ENCODE peak calls at places on chromosomes 3 and 15, in ten cellular contexts. M is heart left ventricle, K is aorta, B is left lung, I is right lobe of liver, V is body of pancreas, N is HepG2, Q is mucosa of descending colon, D is pancreas, Y is HCT116. J is an unnamed sample.

GRCh38 chr15:85718271-85718971 is 76.3 kb downstream of the KLHL25 start:
- ATAC-seq in M (no peak), K (no peak), B (no peak), I (no peak), V (no peak), N (no peak), Q (no peak), D (no peak), Y (no peak), J (no peak)

GRCh38 chr15:39251413-39252197 is 329.3 kb upstream of the THBS1 start:
- ATAC-seq in M (no peak), K (no peak), B (peak), I (no peak), V (no peak), N (no peak), Q (no peak), D (no peak), Y (no peak), J (no peak)

GRCh38 chr3:46695962-46696922 is 2.8 kb upstream of the ALS2CL start:
- ATAC-seq in M (peak), K (peak), B (no peak), I (peak), V (no peak), N (no peak), Q (no peak), D (no peak), Y (no peak), J (peak)

GRCh38 chr3:130480736-130481135 is 36.2 kb upstream of the COL6A6 start:
- ATAC-seq in M (no peak), K (peak), B (peak), I (peak), V (peak), N (no peak), Q (peak), D (peak), Y (peak), J (no peak)

GRCh38 chr15:62519900-62520299 is 354.8 kb upstream of the C2CD4B start:
- ATAC-seq in M (no peak), K (no peak), B (no peak), I (no peak), V (no peak), N (no peak), Q (no peak), D (no peak), Y (no peak), J (no peak)

GRCh38 chr3:194387926-194388418 is 11.1 kb downstream of the GP5 start:
- ATAC-seq in M (no peak), K (no peak), B (no peak), I (no peak), V (no peak), N (no peak), Q (no peak), D (no peak), Y (no peak), J (no peak)

GRCh38 chr3:148500791-148501360 is 196.8 kb upstream of the AGTR1 start:
- ATAC-seq in M (no peak), K (no peak), B (no peak), I (no peak), V (no peak), N (no peak), Q (no peak), D (no peak), Y (no peak), J (no peak)

GRCh38 chr15:66630801-66631351 is 65.1 kb upstream of the LCTL start:
- ATAC-seq in M (peak), K (no peak), B (peak), I (peak), V (no peak), N (peak), Q (no peak), D (no peak), Y (no peak), J (no peak)

GRCh38 chr3:132256984-132257383 is 60.2 kb upstream of the ACP3 start:
- ATAC-seq in M (no peak), K (no peak), B (peak), I (peak), V (peak), N (peak), Q (peak), D (peak), Y (peak), J (no peak)

GRCh38 chr15:89377842-89378698 is 43.4 kb upstream of the POLG start:
- ATAC-seq in M (no peak), K (no peak), B (peak), I (peak), V (peak), N (no peak), Q (peak), D (peak), Y (no peak), J (peak)

GRCh38 chr15:81386947-81387346 is 12.9 kb upstream of the TMC3 start:
- ATAC-seq in M (no peak), K (no peak), B (no peak), I (no peak), V (no peak), N (no peak), Q (peak), D (no peak), Y (no peak), J (no peak)

GRCh38 chr3:58585994-58586393 is 8.8 kb upstream of the FAM107A start:
- ATAC-seq in M (no peak), K (no peak), B (no peak), I (no peak), V (no peak), N (no peak), Q (no peak), D (no peak), Y (no peak), J (no peak)

GRCh38 chr15:50627351-50628055 is 59.1 kb downstream of the TRPM7 start:
- ATAC-seq in M (peak), K (no peak), B (no peak), I (no peak), V (no peak), N (no peak), Q (no peak), D (no peak), Y (no peak), J (no peak)

GRCh38 chr3:123281929-123282328 is 80.2 kb downstream of the SEC22A start:
- ATAC-seq in M (no peak), K (no peak), B (no peak), I (no peak), V (no peak), N (no peak), Q (no peak), D (no peak), Y (no peak), J (no peak)

GRCh38 chr3:4550957-4551754 is 58.0 kb downstream of the ITPR1 start:
- ATAC-seq in M (peak), K (no peak), B (no peak), I (no peak), V (peak), N (no peak), Q (peak), D (peak), Y (no peak), J (no peak)

GRCh38 chr3:11662392-11662990 is 18.8 kb upstream of the VGLL4 start:
- ATAC-seq in M (no peak), K (no peak), B (no peak), I (no peak), V (no peak), N (peak), Q (peak), D (peak), Y (peak), J (no peak)

GRCh38 chr3:4583441-4583840 is 90.3 kb downstream of the ITPR1 start:
- ATAC-seq in M (no peak), K (peak), B (peak), I (no peak), V (peak), N (no peak), Q (peak), D (peak), Y (no peak), J (peak)

GRCh38 chr15:95176794-95177577 is 945.6 kb downstream of the MCTP2 start:
- ATAC-seq in M (no peak), K (no peak), B (no peak), I (no peak), V (no peak), N (no peak), Q (no peak), D (no peak), Y (no peak), J (no peak)

GRCh38 chr15:50150349-50150748 is 31.3 kb upstream of the ATP8B4 start:
- ATAC-seq in M (no peak), K (no peak), B (no peak), I (no peak), V (no peak), N (no peak), Q (no peak), D (no peak), Y (no peak), J (no peak)

GRCh38 chr15:68775671-68776476 is 44.8 kb downstream of the ANP32A start:
- ATAC-seq in M (peak), K (peak), B (peak), I (peak), V (peak), N (peak), Q (peak), D (peak), Y (peak), J (peak)

GRCh38 chr3:188627652-188628051 is 473.7 kb downstream of the LPP start:
- ATAC-seq in M (no peak), K (no peak), B (peak), I (no peak), V (no peak), N (no peak), Q (peak), D (no peak), Y (peak), J (no peak)

GRCh38 chr15:94844533-94845390 is 613.4 kb downstream of the MCTP2 start:
- ATAC-seq in M (peak), K (peak), B (peak), I (peak), V (peak), N (peak), Q (peak), D (peak), Y (no peak), J (peak)

GRCh38 chr15:64720188-64720587 is 55.2 kb downstream of the RBPMS2 start:
- ATAC-seq in M (peak), K (no peak), B (no peak), I (peak), V (no peak), N (peak), Q (no peak), D (peak), Y (no peak), J (no peak)

GRCh38 chr15:85597155-85597815 is 197.4 kb downstream of the KLHL25 start:
- ATAC-seq in M (no peak), K (no peak), B (peak), I (no peak), V (no peak), N (no peak), Q (peak), D (no peak), Y (no peak), J (no peak)

GRCh38 chr15:26632500-26632899 is 140.4 kb downstream of the GABRB3 start:
- ATAC-seq in M (no peak), K (no peak), B (peak), I (no peak), V (no peak), N (no peak), Q (no peak), D (peak), Y (no peak), J (no peak)

GRCh38 chr15:60511351-60512157 is 32.6 kb upstream of the ICE2 start:
- ATAC-seq in M (no peak), K (no peak), B (no peak), I (no peak), V (no peak), N (no peak), Q (no peak), D (no peak), Y (no peak), J (no peak)

GRCh38 chr3:53731934-53732624 is 114.1 kb downstream of the CHDH start:
- ATAC-seq in M (no peak), K (no peak), B (no peak), I (no peak), V (no peak), N (no peak), Q (no peak), D (no peak), Y (no peak), J (no peak)

GRCh38 chr3:177487635-177488186 is 290.4 kb upstream of the TBL1XR1 start:
- ATAC-seq in M (no peak), K (no peak), B (no peak), I (no peak), V (peak), N (no peak), Q (no peak), D (peak), Y (no peak), J (no peak)

GRCh38 chr3:57727096-57727495 is 29.0 kb upstream of the SLMAP start:
- ATAC-seq in M (no peak), K (no peak), B (no peak), I (no peak), V (no peak), N (no peak), Q (no peak), D (no peak), Y (no peak), J (no peak)

GRCh38 chr15:78223396-78224023 is 10.9 kb downstream of the ACSBG1 start:
- ATAC-seq in M (peak), K (no peak), B (no peak), I (no peak), V (no peak), N (no peak), Q (no peak), D (no peak), Y (no peak), J (no peak)

GRCh38 chr15:98586066-98586465 is 62.3 kb upstream of the IGF1R start:
- ATAC-seq in M (no peak), K (no peak), B (no peak), I (no peak), V (no peak), N (no peak), Q (no peak), D (no peak), Y (no peak), J (no peak)

GRCh38 chr15:66635006-66635405 is 67.0 kb upstream of the SMAD6 start:
- ATAC-seq in M (no peak), K (no peak), B (no peak), I (no peak), V (no peak), N (no peak), Q (no peak), D (no peak), Y (no peak), J (no peak)

GRCh38 chr3:16687206-16687605 is 82.0 kb upstream of the DAZL start:
- ATAC-seq in M (no peak), K (no peak), B (no peak), I (no peak), V (no peak), N (no peak), Q (no peak), D (no peak), Y (no peak), J (no peak)

GRCh38 chr3:182393151-182393550 is 400.2 kb upstream of the ATP11B start:
- ATAC-seq in M (no peak), K (no peak), B (no peak), I (no peak), V (no peak), N (no peak), Q (no peak), D (no peak), Y (no peak), J (no peak)
- H3K4me3 ChIP-seq in M (no peak), K (no peak), B (no peak), I (no peak), V (no peak), N (no peak), Q (no peak), D (no peak), Y (no peak), J (no peak)

DNA sequence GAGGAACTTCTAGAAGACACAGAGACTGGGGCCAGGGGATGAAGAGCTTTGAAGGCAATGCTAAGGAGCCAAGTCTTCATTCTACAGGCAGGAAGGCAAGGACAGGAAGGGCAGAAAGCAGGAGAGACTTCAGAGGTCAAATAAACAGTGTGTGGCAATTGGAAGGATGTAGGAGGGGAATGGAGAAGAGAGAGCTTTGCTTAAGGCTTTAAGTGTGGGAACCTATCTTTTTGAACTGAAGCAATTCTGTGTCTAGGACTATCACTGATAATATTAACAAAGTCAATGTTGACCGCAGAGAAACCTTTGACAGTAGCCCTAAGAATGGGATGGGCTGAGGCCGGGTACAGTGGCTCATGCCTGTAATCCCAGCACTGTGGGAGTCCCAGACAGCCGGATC is 325.0 kb downstream of the FOXP1 start:
- ATAC-seq in M (no peak), K (no peak), B (peak), I (no peak), V (no peak), N (peak), Q (no peak), D (no peak), Y (no peak), J (no peak)
- H3K4me3 ChIP-seq in M (no peak), K (no peak), B (no peak), I (no peak), V (no peak), N (no peak), Q (no peak), D (no peak), Y (no peak), J (no peak)

DNA sequence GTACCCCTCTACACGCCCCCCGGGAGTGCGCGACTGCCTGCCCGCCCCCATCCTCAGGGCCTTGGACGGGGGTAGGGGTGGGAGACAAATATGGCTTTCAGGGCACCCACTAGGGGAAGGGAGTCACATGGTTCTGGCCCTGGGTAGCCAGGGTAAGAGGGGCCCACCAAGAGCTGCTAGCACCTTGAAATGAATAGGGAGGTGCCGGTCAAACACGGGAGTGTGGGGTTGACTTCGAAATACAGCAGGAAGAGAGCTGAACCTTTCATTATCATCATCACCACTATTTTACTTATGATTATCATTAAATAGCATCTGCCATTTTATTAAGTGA is 489.1 kb downstream of the MAGI1 start:
- ATAC-seq in M (no peak), K (peak), B (no peak), I (peak), V (no peak), N (no peak), Q (no peak), D (peak), Y (no peak), J (peak)
- H3K4me3 ChIP-seq in M (peak), K (peak), B (peak), I (peak), V (no peak), N (peak), Q (no peak), D (no peak), Y (no peak), J (peak)

DNA sequence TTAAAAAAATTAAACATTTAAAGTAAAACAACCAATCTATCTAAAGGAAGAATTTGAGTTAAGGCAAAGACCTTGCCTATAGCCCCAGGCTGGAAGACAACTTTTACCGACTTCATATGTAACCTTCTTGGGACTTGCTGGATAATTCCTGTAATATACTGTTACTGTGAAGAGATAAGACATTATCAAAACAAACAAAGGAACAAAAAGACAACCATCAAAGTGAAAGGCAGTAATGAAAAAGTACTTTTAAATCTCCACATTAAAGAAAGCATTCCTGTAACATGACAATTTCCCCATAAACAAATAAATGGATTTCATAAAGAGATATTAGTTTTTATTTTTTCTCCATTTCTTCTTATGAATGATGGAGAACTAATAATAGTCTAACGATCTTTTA is 2.4 kb downstream of the CMTM6 start:
- ATAC-seq in M (no peak), K (no peak), B (no peak), I (no peak), V (no peak), N (no peak), Q (no peak), D (no peak), Y (no peak), J (no peak)
- H3K4me3 ChIP-seq in M (no peak), K (no peak), B (no peak), I (peak), V (no peak), N (peak), Q (no peak), D (no peak), Y (no peak), J (no peak)

GRCh38 chr3:127722928-127723603 is 50.3 kb downstream of the ABTB1 start:
- ATAC-seq in M (no peak), K (no peak), B (peak), I (no peak), V (no peak), N (no peak), Q (no peak), D (no peak), Y (no peak), J (no peak)
- H3K4me3 ChIP-seq in M (no peak), K (no peak), B (no peak), I (no peak), V (no peak), N (no peak), Q (no peak), D (no peak), Y (no peak), J (no peak)

GRCh38 chr3:170363471-170363994 is 6.0 kb downstream of the SKIL start:
- ATAC-seq in M (no peak), K (no peak), B (no peak), I (no peak), V (no peak), N (no peak), Q (no peak), D (no peak), Y (no peak), J (no peak)
- H3K4me3 ChIP-seq in M (no peak), K (no peak), B (no peak), I (no peak), V (no peak), N (no peak), Q (no peak), D (no peak), Y (no peak), J (no peak)

DNA sequence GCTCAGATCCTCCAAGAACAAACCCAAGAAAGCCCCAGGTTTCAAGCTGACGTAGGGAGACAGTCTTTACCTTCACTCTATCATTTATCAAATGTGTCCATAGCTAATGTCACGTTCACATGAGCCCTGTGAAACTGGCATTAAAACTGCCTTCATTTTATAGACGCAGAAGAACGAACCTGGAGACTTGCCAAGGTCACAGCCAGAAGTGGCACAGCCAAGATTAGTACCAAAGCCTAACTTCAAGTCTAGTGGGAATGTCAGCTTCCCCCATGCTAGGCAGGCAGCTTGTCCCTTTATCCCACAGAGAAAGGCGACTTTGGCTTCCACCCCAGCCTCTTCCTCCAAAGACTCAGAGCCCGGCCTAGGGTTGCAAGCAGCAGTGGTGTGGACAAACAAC is 517.2 kb downstream of the SHQ1 start:
- ATAC-seq in M (no peak), K (no peak), B (no peak), I (no peak), V (no peak), N (no peak), Q (no peak), D (peak), Y (no peak), J (no peak)
- H3K4me3 ChIP-seq in M (no peak), K (no peak), B (no peak), I (no peak), V (no peak), N (no peak), Q (no peak), D (no peak), Y (no peak), J (no peak)

GRCh38 chr3:187291001-187291511 is 481 bp downstream of the MASP1 start:
- ATAC-seq in M (peak), K (peak), B (peak), I (peak), V (peak), N (peak), Q (peak), D (peak), Y (no peak), J (no peak)
- H3K4me3 ChIP-seq in M (peak), K (no peak), B (no peak), I (peak), V (no peak), N (peak), Q (no peak), D (no peak), Y (no peak), J (peak)

DNA sequence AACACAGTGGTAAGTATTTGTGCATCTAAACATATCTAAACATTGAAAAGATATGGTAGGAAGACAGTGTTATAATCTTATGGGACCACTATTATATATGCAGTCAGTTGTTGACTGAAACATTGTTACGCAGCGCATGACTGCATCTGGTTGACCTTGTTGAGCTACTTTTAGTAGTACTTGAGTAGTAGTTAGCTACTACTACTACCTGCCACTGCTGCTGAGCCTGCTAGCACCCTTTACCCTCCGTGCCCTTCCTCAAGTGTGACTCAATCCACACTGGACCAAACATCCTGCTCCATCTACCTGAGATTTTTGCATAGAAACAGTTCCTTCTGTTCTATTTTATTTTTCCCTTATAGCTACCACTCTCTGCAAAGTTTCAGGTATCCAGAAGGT is 123.6 kb upstream of the STRIT1 start:
- ATAC-seq in M (no peak), K (no peak), B (no peak), I (no peak), V (no peak), N (no peak), Q (no peak), D (no peak), Y (no peak), J (no peak)
- H3K4me3 ChIP-seq in M (no peak), K (no peak), B (no peak), I (no peak), V (no peak), N (no peak), Q (no peak), D (no peak), Y (no peak), J (no peak)